ENCODE peak calls at places on chromosomes 11 and 22, in seven cellular contexts. T, Q, U, J, I, G and D are unnamed samples.

GRCh38 chr11:11311169-11311568 is 41.9 kb downstream of the CSNK2A3 start:
- DNase-seq in T (no peak), Q (no peak), U (no peak), J (no peak), I (no peak), G (no peak), D (no peak)

GRCh38 chr22:30279932-30280331 is 9.4 kb downstream of the CASTOR1 start:
- DNase-seq in T (no peak), Q (no peak), U (no peak), J (no peak), I (no peak), G (no peak), D (no peak)

GRCh38 chr22:46990937-46991520 is 228.6 kb downstream of the TBC1D22A start:
- DNase-seq in T (no peak), Q (no peak), U (no peak), J (no peak), I (no peak), G (no peak), D (no peak)

GRCh38 chr22:24486501-24486921 is 8.6 kb upstream of the UPB1 start:
- DNase-seq in T (peak), Q (peak), U (no peak), J (peak), I (no peak), G (no peak), D (peak)

GRCh38 chr22:43540570-43540969 is 128.8 kb downstream of the MPPED1 start:
- DNase-seq in T (no peak), Q (no peak), U (no peak), J (no peak), I (no peak), G (no peak), D (no peak)

GRCh38 chr11:103364687-103365086 is 255.5 kb downstream of the DYNC2H1 start:
- DNase-seq in T (peak), Q (no peak), U (no peak), J (peak), I (no peak), G (no peak), D (no peak)

GRCh38 chr11:980438-981365 is 55.0 kb downstream of the AP2A2 start:
- DNase-seq in T (no peak), Q (no peak), U (no peak), J (peak), I (no peak), G (no peak), D (peak)

GRCh38 chr22:36358533-36359171 is 29.1 kb downstream of the MYH9 start:
- DNase-seq in T (no peak), Q (no peak), U (no peak), J (peak), I (no peak), G (no peak), D (no peak)

GRCh38 chr11:11444027-11444799 is 91.2 kb upstream of the CSNK2A3 start:
- DNase-seq in T (peak), Q (peak), U (no peak), J (no peak), I (no peak), G (no peak), D (peak)

GRCh38 chr11:45090607-45091006 is 55.8 kb upstream of the PRDM11 start:
- DNase-seq in T (no peak), Q (no peak), U (no peak), J (no peak), I (no peak), G (no peak), D (no peak)

GRCh38 chr11:56910046-56910753 is 78.5 kb upstream of the OR5AK2 start:
- DNase-seq in T (no peak), Q (no peak), U (no peak), J (no peak), I (no peak), G (peak), D (no peak)

GRCh38 chr11:73331138-73331916 is 23.3 kb downstream of the ARHGEF17 start:
- DNase-seq in T (peak), Q (no peak), U (peak), J (no peak), I (no peak), G (no peak), D (no peak)

GRCh38 chr11:124078591-124078990 is 36.7 kb upstream of the VWA5A start:
- DNase-seq in T (no peak), Q (no peak), U (no peak), J (no peak), I (no peak), G (no peak), D (no peak)

GRCh38 chr11:124077266-124077665 is 36.1 kb upstream of the OR10G7 start:
- DNase-seq in T (no peak), Q (no peak), U (no peak), J (no peak), I (no peak), G (no peak), D (no peak)

GRCh38 chr11:124081496-124081895 is 33.8 kb upstream of the VWA5A start:
- DNase-seq in T (no peak), Q (no peak), U (no peak), J (no peak), I (no peak), G (no peak), D (no peak)

GRCh38 chr11:124080319-124081001 is 34.8 kb upstream of the VWA5A start:
- DNase-seq in T (no peak), Q (no peak), U (no peak), J (no peak), I (peak), G (no peak), D (no peak)

DNA sequence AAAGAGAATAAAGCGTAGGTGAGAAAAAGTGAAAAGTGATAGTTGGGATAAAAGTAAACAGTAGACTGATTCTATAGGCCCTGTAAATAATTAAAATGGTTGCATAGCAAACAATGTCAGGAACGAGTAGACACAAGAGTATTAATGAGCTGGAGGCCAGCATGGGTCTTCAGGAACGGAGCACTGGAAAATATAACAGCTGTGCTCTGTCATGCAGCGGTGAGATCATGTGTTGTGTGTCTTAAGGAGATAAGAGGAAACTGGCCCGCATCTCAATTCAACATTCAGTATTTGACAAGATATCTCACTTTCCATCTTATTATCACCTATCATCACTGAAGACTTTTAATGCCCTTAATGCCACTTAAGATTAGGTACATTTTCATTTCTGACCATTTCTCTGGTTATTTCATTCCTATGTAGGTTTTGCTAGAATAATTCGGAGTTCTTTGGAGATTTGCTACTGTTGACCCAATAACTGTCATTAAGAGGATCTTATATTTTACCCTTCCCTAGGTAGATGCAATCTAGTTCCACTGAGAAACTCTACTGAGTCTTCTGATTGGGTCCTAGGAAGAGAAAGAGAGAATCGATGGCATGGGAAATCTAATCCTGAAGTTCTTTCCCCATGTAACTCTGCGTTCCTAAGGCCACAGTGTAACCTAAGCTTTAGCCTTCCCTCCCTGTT is 35.5 kb upstream of the VWA5A start:
- DNase-seq in T (no peak), Q (no peak), U (no peak), J (no peak), I (no peak), G (no peak), D (no peak)
- H3K4me3 ChIP-seq in T (no peak), Q (no peak), U (no peak), J (no peak), I (no peak), G (no peak), D (no peak)

GRCh38 chr22:17807571-17808410 is 33.5 kb upstream of the BID start:
- DNase-seq in T (peak), Q (no peak), U (peak), J (peak), I (no peak), G (no peak), D (peak)
- TF ChIP-seq CTCF in T (no peak), Q (no peak), U (no peak), J (no peak), I (no peak), G (no peak), D (no peak)

DNA sequence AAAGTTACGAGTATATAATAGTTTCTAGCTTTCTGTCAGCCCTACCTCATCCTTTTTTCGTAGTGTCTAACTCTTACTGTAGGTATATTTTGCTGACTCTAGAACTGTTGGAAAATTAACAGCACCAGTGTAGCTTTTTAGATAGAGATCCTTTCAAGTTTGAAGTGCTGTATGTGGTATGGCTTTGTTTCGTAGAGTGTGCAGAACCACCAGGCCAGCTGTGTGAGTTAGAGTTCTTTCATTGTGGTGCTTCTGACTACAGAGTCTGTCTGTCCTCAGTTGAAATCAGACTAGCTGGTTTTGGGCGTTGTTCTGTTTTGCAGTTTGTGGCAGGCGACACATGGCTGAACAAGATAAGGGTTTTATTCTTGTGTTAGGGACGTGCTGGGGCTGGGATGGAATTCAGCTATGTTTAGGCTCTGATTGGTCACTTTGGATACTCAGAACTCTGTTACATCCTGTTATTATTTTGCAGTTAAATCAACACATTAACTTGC is 3.2 kb downstream of the ARHGEF12 start:
- DNase-seq in T (peak), Q (no peak), U (peak), J (peak), I (no peak), G (peak), D (peak)
- H3K4me3 ChIP-seq in T (peak), Q (peak), U (peak), J (peak), I (peak), G (peak), D (peak)

DNA sequence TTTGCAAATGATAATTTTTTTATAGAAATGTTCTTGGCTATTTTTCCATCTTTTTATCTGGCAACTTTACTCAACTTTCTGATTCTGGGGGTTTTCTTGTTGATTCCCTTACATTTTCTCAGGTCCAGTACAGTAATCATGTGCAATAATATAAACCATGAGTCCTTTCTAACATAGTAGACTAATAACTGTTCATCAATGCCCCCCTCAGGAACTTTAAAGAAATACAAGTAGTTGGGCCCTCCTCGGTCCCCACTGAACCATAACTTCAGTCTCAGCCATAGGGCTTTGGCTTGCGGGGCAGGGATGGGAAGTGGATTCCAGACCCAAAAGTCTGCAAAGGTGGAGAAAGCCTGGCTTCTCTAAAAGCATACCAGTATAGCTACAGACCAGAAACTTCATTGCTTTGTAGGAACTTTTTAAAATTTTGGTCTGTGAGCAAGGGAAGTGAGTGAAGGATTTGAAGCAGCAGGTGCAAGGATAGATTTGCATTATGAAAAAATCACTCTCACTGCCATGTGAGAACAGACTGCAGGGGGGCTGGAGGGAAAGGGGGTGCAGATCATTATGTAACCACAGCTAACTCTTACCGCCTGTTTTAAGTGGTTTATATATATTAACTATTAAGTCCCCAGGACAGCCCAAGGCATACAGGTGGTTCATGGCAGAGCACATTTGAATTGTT is 10.5 kb upstream of the TUB start:
- DNase-seq in T (peak), Q (no peak), U (no peak), J (peak), I (no peak), G (no peak), D (peak)
- TF ChIP-seq CTCF in T (peak), Q (peak), U (peak), J (peak), I (peak), G (no peak), D (peak)

GRCh38 chr11:20022363-20023081 is 137.8 kb downstream of the DBX1 start:
- DNase-seq in T (peak), Q (no peak), U (no peak), J (no peak), I (no peak), G (no peak), D (peak)
- H3K4me3 ChIP-seq in T (no peak), Q (peak), U (no peak), J (no peak), I (peak), G (no peak), D (peak)